ENCODE peak calls at places on chromosomes 13 and 19, in five cellular contexts. F is GM23248, Q is body of pancreas, H is astrocyte, S is Caco-2. A is an unnamed sample.

GRCh38 chr13:76035711-76036110 is 399.6 kb downstream of the LMO7 start:
- DNase-seq in F (no peak), Q (no peak), H (no peak), S (no peak), A (no peak)

GRCh38 chr19:17402982-17403855 is 2.2 kb downstream of the BST2 start:
- DNase-seq in F (peak; percentile 49), Q (no peak), H (no peak), S (no peak), A (peak; percentile 80)

GRCh38 chr19:56321981-56322558 is 7.4 kb upstream of the ZSCAN5A start:
- DNase-seq in F (no peak), Q (no peak), H (no peak), S (no peak), A (no peak)

GRCh38 chr13:50950808-50951207 is 41.2 kb downstream of the RNASEH2B start:
- DNase-seq in F (no peak), Q (no peak), H (peak; percentile 37), S (no peak), A (no peak)

GRCh38 chr13:113151745-113152707 is 6.4 kb upstream of the PROZ start:
- DNase-seq in F (peak; percentile 81), Q (no peak), H (peak; percentile 54), S (no peak), A (no peak)

GRCh38 chr13:112651750-112652511 is 37.9 kb upstream of the ATP11A start:
- DNase-seq in F (no peak), Q (no peak), H (no peak), S (no peak), A (peak; percentile 43)

GRCh38 chr13:21573920-21574712 is 29.9 kb downstream of the MICU2 start:
- DNase-seq in F (no peak), Q (no peak), H (no peak), S (no peak), A (no peak)

GRCh38 chr19:43450545-43450997 is 14.8 kb downstream of the LYPD3 start:
- DNase-seq in F (peak; percentile 66), Q (no peak), H (peak; percentile 70), S (no peak), A (no peak)

GRCh38 chr19:34482380-34483250 is 1.1 kb downstream of the WTIP start:
- DNase-seq in F (peak; percentile 69), Q (no peak), H (peak; percentile 46), S (no peak), A (no peak)

GRCh38 chr19:46840157-46840942 is 10.3 kb downstream of the AP2S1 start:
- DNase-seq in F (peak; percentile 76), Q (peak; percentile 57), H (no peak), S (peak; percentile 68), A (peak; percentile 71)

GRCh38 chr13:51935326-51936171 is 73.8 kb downstream of the CCDC70 start:
- DNase-seq in F (peak; percentile 21), Q (peak; percentile 26), H (no peak), S (peak; percentile 47), A (no peak)

GRCh38 chr13:32537580-32538233 is 888 bp downstream of the N4BP2L2 start:
- DNase-seq in F (peak; percentile 32), Q (peak; percentile 34), H (no peak), S (peak; percentile 38), A (peak; percentile 33)

GRCh38 chr13:97385854-97386253 is 48.1 kb upstream of the RAP2A start:
- DNase-seq in F (peak; percentile 27), Q (no peak), H (peak; percentile 27), S (no peak), A (no peak)

GRCh38 chr13:90217275-90217674 is 1130.2 kb upstream of the MIR17HG start:
- DNase-seq in F (no peak), Q (no peak), H (no peak), S (no peak), A (no peak)

GRCh38 chr19:35438527-35438926 is 9.5 kb upstream of the FFAR2 start:
- DNase-seq in F (no peak), Q (peak; percentile 64), H (no peak), S (no peak), A (no peak)

GRCh38 chr19:14062558-14062855 is 631 bp upstream of the PALM3 start:
- DNase-seq in F (no peak), Q (no peak), H (no peak), S (no peak), A (no peak)

GRCh38 chr13:19587635-19588300 is 26.4 kb upstream of the TPTE2 start:
- DNase-seq in F (peak; percentile 63), Q (no peak), H (peak; percentile 10), S (peak; percentile 58), A (peak; percentile 43)

GRCh38 chr13:97946951-97947588 is 6.4 kb upstream of the IPO5 start:
- DNase-seq in F (peak; percentile 92), Q (no peak), H (peak; percentile 92), S (no peak), A (no peak)

GRCh38 chr19:4357095-4357797 is 13.9 kb downstream of the MPND start:
- DNase-seq in F (no peak), Q (no peak), H (no peak), S (no peak), A (no peak)

GRCh38 chr19:6773323-6773931 is 919 bp downstream of the VAV1 start:
- DNase-seq in F (no peak), Q (no peak), H (no peak), S (no peak), A (no peak)

GRCh38 chr19:38830039-38830733 is 1.4 kb downstream of the ECH1 start:
- DNase-seq in F (peak; percentile 79), Q (no peak), H (peak; percentile 20), S (no peak), A (no peak)

DNA sequence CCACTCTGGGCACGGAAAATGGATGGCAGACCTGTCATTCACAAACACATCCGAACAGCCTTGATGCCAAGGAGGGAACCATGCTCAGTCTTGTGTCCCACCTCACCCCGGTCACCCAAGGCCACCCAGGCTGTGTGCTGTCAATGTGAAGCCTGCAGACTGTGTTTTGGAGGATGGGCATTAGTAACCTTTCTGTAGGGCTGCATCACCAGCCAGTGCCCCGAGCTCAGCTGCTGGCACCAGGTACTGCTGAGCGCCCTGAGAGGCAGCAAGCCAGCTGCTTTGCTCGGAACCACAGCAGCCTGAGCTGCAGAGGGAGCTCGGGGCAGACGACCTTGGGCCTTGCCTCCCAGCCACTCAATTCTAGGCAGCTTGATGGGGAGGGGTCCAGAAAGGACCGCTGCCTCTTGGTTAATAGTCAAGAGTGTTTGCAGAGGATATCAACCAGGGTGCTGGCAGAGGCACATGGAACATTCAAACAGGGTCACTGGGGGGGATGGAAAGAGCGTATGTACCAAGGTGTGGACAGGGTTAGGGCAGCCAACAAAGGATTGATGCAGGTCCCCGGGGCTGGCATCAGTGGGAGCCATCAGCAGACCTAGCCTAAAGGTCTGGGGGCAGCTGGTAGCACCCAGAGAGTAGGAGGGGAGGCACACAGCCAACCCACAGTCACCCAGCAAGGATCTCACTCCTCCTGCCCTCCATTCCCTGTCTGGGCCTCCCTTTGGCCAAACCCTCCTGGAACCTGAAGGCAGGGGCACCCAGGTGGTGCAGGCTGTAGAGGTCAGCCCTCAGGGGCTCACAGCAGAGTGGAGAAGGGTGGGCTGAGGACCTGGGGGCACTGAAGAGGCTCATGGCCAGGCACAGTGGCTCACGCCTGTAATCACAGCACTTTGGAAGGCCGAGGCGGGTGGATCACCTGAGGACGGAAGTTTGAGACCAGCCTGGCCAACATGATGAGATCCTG is 8.1 kb downstream of the VSTM2B start:
- DNase-seq in F (no peak), Q (peak; percentile 3), H (no peak), S (peak; percentile 19), A (no peak)
- H3K4me3 ChIP-seq in F (no peak overlapping the region), Q (no peak overlapping the region), H (no peak overlapping the region), S (no peak overlapping the region), A (no peak overlapping the region)

DNA sequence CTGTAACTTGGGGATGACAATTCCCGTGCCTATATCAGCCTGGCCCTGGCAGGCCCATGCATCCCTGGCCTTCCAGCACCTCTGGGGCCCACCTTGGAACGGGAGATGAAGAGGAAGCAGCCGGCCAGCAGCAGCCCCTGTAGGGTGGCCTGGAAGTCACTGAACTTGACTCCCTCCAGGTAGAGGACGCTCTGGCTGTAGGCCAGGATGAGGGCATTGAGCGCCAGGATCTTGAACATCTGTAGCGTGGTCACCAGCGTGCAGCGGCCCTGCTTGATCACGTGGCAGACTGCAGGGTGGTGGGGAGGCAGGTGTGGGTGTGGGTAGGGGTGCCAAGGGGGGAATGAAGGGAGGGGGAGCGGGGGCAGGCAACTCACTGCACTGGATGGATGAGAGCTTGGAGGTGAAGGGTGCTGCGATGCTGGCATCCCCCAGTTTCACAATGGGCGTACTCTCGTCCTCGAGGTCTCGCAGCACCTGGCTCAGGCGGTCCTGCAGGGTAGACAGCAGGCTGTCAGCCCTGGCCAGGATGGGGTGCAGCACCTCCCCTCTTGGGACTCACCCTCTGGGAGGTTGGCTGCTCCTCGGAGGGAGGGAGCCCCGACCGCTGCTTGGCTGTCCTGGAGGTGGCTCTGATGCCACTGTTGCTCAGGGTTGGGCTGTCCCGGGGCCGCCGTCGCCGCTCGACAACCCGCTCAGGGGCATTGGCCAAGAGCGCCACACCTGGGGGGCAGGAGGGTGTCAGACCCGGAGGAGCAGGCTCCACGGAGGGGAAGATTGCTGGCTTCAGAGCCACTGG is 3.8 kb upstream of the GMIP start:
- DNase-seq in F (no peak), Q (no peak), H (no peak), S (no peak), A (no peak)
- H3K36me3 ChIP-seq in F (no peaks in the 10 kb centered on the region), Q (peaks cover 34% of the 10 kb centered on the region), H (peaks cover 18% of the 10 kb centered on the region), S (no peaks in the 10 kb centered on the region), A (peaks cover 50% of the 10 kb centered on the region)

DNA sequence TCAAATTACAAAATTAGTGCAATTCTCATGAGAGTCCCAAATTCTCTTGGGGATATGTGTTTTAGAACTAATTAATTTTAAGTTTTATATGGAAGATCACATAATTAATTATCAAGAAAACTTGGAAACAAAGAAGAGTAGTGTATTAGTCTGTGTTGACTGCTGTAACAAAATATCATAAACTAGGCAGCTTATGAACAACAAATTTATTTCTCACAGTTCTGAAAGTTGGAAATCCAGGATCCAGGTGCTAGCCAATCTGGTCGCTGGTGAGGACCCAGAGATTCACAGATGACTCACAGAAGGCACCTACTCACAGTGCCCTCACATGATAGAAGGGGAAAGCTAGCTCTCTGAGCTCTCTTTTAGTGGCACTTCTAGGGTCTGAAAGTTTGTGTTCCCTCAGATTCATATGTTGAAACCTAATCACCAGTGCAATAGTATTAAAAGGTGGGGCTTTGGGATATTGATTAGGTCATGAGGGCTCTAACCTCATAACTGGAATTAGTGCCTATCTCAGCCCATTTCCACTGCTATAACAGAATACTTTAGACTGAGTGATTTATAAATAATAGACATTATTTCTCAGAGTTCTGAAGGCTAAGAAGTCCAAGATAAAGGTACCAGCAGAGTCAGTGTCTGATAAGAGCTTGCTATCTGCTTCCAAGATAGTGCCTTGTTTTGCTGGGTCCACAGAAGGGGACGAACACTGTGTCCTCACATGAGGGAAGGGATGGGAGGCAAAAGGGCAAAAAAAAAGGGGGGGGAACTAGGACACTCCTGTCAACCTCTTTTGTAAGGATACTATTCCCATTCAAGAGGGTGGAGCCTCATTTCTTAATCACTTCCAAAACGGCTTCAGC is 1.5 kb upstream of the ARGLU1 start:
- DNase-seq in F (no peak), Q (no peak), H (no peak), S (no peak), A (no peak)
- H3K4me3 ChIP-seq in F (no peak overlapping the region), Q (no peak overlapping the region), H (no peak overlapping the region), S (no peak overlapping the region), A (peak overlapping the region; percentile 46)

DNA sequence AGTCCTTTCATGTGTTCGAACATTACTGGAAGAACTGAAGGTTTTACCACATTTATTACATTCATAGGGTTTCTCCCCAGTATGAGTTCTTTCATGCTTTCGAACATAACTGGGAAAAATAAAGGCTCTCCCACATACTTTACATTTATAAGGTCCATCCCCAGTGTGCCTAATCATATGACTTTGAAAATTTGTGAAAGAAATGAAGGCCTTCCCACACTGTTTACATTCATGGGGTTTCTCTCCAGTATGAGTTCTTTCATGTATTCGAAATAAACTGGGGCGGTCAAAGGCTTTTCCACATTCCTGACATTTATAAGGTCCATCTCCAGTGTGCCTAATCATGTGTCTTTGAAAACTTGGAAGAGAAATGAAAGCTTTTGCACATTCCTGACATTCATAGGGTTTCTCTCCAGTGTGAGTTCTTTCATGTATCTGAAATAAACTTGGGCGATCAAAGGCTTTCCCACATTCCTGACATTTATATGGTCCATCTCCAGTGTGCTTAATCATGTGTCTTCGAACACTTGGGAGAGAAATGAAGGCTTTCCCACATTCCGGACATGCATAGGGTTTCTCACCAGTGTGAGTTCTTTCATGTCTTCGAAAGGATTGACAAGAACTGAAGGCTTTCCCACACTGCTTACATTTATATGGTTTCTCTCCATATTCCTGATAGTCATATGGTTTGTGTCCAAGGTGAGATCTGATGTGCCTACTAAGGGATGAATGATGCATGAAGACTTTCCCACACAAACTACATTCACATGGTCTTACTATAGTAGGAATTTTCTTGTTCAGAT is 24.0 kb downstream of the ZNF564 start:
- DNase-seq in F (peak; percentile 60), Q (no peak), H (peak; percentile 45), S (no peak), A (no peak)
- H3K36me3 ChIP-seq in F (peaks cover 72% of the 10 kb centered on the region), Q (peaks cover 25% of the 10 kb centered on the region), H (peaks cover 33% of the 10 kb centered on the region), S (peaks cover 22% of the 10 kb centered on the region), A (peaks cover 37% of the 10 kb centered on the region)